ENCODE peak calls at places on chromosomes 16 and 17, in six cellular contexts. I is ovary, E is adrenal gland, Q is esophagus squamous epithelium, C is sigmoid colon, R is A549. V is an unnamed sample.

GRCh38 chr17:65345261-65346060 is 208.3 kb downstream of the RGS9 start:
- DNase-seq in I (no peak), E (no peak), Q (no peak), C (no peak), R (no peak), V (no peak)

GRCh38 chr16:10971560-10971961 is 27.2 kb downstream of the CLEC16A start:
- DNase-seq in I (peak; percentile 58), E (peak; percentile 74), Q (no peak), C (peak; percentile 76), R (peak; percentile 51), V (no peak)

GRCh38 chr17:36743130-36743529 is 141.7 kb downstream of the MRM1 start:
- DNase-seq in I (no peak), E (no peak), Q (no peak), C (no peak), R (no peak), V (no peak)

GRCh38 chr17:46036491-46036890 is 37.4 kb downstream of the STH start:
- DNase-seq in I (no peak), E (no peak), Q (no peak), C (no peak), R (no peak), V (no peak)

GRCh38 chr17:49545811-49546545 is 29.7 kb upstream of the NXPH3 start:
- DNase-seq in I (no peak), E (no peak), Q (no peak), C (no peak), R (no peak), V (no peak)

GRCh38 chr16:19119564-19119963 is 5.8 kb downstream of the ITPRIPL2 start:
- DNase-seq in I (no peak), E (no peak), Q (no peak), C (no peak), R (no peak), V (no peak)

GRCh38 chr16:81140930-81141780 is 45.0 kb upstream of the GCSH start:
- DNase-seq in I (no peak), E (no peak), Q (no peak), C (no peak), R (no peak), V (no peak)

GRCh38 chr16:48082516-48082915 is 73.3 kb downstream of the ABCC12 start:
- DNase-seq in I (no peak), E (no peak), Q (no peak), C (no peak), R (no peak), V (no peak)

GRCh38 chr17:55345132-55345531 is 76.5 kb downstream of the MMD start:
- DNase-seq in I (no peak), E (no peak), Q (no peak), C (no peak), R (no peak), V (no peak)

GRCh38 chr16:30166202-30166902 is 17.1 kb upstream of the CORO1A start:
- DNase-seq in I (no peak), E (no peak), Q (no peak), C (no peak), R (no peak), V (no peak)

GRCh38 chr17:65587602-65588193 is 26.2 kb upstream of the AXIN2 start:
- DNase-seq in I (no peak), E (no peak), Q (no peak), C (no peak), R (no peak), V (no peak)

GRCh38 chr17:4853195-4853762 is 20.1 kb downstream of the MINK1 start:
- DNase-seq in I (no peak), E (no peak), Q (no peak), C (no peak), R (no peak), V (no peak)

GRCh38 chr17:9924735-9925191 is 19.7 kb upstream of the RCVRN start:
- DNase-seq in I (no peak), E (peak; percentile 54), Q (no peak), C (no peak), R (peak; percentile 78), V (peak; percentile 60)

GRCh38 chr16:138049-138417 is 440 bp downstream of the NPRL3 start:
- DNase-seq in I (peak; percentile 66), E (no peak), Q (no peak), C (no peak), R (peak; percentile 47), V (no peak)

GRCh38 chr16:4098496-4098895 is 17.7 kb downstream of the ADCY9 start:
- DNase-seq in I (no peak), E (no peak), Q (no peak), C (no peak), R (no peak), V (no peak)

GRCh38 chr17:54945671-54946070 is 22.8 kb downstream of the COX11 start:
- DNase-seq in I (no peak), E (no peak), Q (no peak), C (no peak), R (no peak), V (no peak)

GRCh38 chr16:2769100-2769529 is 8.0 kb downstream of the ELOB start:
- DNase-seq in I (peak; percentile 20), E (no peak), Q (no peak), C (no peak), R (no peak), V (no peak)

GRCh38 chr16:87384162-87384999 is 805 bp upstream of the FBXO31 start:
- DNase-seq in I (peak; percentile 71), E (no peak), Q (no peak), C (peak; percentile 80), R (peak; percentile 42), V (peak; percentile 44)

GRCh38 chr17:66423436-66423922 is 121.1 kb downstream of the PRKCA start:
- DNase-seq in I (no peak), E (no peak), Q (no peak), C (no peak), R (no peak), V (no peak)

GRCh38 chr16:73020409-73020884 is 27.5 kb downstream of the ZFHX3 start:
- DNase-seq in I (no peak), E (peak; percentile 88), Q (no peak), C (peak; percentile 82), R (peak; percentile 84), V (peak; percentile 80)

GRCh38 chr16:22694887-22695382 is 119.0 kb upstream of the HS3ST2 start:
- DNase-seq in I (no peak), E (peak; percentile 68), Q (no peak), C (peak; percentile 84), R (no peak), V (no peak)

GRCh38 chr16:83907926-83908325 is 9.0 kb downstream of the MLYCD start:
- DNase-seq in I (no peak), E (no peak), Q (no peak), C (peak; percentile 56), R (no peak), V (no peak)

GRCh38 chr16:31192856-31193642 is 9.5 kb downstream of the PYCARD start:
- DNase-seq in I (no peak), E (no peak), Q (no peak), C (no peak), R (no peak), V (no peak)
- TF ChIP-seq POLR2A in I (no peak), E (no peak), Q (no peak), C (no peak), R (no peak), V (no peak)

GRCh38 chr17:78375401-78376079 is 2.9 kb upstream of the PGS1 start:
- DNase-seq in I (no peak), E (no peak), Q (no peak), C (peak; percentile 87), R (no peak), V (peak; percentile 77)

GRCh38 chr17:78376161-78376560 is 2.3 kb upstream of the PGS1 start:
- DNase-seq in I (no peak), E (no peak), Q (no peak), C (no peak), R (no peak), V (no peak)

GRCh38 chr17:78374189-78374588 is 4.3 kb upstream of the PGS1 start:
- DNase-seq in I (no peak), E (no peak), Q (no peak), C (no peak), R (no peak), V (no peak)

GRCh38 chr17:78372811-78373210 is 5.6 kb upstream of the PGS1 start:
- DNase-seq in I (no peak), E (no peak), Q (no peak), C (no peak), R (no peak), V (no peak)

DNA sequence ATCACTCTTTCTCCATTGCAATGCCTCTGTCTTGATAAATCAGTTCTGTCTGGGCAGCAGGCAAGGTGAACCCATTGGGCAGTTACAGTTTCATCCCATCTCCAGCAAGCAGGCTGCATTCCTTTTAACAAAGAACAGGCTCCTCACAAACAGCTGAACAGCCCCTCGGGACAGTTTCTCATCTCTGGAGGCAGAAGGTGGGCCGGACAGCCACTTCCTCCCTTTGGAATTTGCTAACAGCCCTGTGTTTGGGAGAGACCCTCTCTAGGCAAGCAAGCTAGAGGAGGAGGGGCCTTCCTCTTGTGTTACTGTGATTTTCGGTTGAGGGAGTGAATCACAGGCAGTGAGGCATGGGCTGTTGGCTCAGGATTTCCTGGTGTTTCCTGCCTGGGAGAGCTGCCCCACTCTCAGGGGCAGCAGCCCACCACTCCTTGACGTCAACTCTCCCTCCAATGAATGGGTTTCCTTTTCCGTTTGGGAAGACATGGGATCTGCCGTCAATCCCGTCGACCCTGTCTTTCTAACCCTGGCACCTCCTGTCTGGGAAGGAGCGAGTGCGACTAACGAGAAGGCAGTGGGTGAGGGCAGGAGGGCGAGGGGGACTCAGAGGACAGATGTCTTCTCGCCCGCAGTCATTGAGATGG is 3.7 kb upstream of the PGS1 start:
- DNase-seq in I (no peak), E (no peak), Q (no peak), C (no peak), R (no peak), V (no peak)
- TF ChIP-seq POLR2A in I (no peak), E (no peak), Q (no peak), C (no peak), R (no peak), V (peak; percentile 9)

DNA sequence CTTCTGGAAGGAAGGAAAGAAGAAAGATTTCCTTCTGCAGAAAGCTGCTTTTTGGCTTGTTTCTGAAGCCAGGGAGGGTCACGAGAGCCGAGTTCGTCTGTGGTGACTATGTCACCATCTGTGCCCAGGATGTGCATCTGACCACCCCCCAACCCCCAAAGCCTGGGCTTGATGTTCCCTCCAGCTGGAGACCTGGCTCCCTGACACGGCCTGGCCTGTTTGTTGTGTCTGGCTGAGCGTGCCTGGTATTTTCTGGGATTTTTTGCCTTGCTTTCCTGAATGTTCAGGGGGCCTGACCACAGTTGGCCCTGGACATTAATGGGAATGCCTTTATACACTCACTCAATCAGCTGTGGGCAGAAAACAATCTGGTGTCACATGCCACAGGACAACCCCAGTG is 38.9 kb downstream of the LGALS9 start:
- DNase-seq in I (no peak), E (no peak), Q (no peak), C (no peak), R (no peak), V (no peak)
- TF ChIP-seq POLR2A in I (no peak), E (no peak), Q (no peak), C (no peak), R (no peak), V (no peak)

DNA sequence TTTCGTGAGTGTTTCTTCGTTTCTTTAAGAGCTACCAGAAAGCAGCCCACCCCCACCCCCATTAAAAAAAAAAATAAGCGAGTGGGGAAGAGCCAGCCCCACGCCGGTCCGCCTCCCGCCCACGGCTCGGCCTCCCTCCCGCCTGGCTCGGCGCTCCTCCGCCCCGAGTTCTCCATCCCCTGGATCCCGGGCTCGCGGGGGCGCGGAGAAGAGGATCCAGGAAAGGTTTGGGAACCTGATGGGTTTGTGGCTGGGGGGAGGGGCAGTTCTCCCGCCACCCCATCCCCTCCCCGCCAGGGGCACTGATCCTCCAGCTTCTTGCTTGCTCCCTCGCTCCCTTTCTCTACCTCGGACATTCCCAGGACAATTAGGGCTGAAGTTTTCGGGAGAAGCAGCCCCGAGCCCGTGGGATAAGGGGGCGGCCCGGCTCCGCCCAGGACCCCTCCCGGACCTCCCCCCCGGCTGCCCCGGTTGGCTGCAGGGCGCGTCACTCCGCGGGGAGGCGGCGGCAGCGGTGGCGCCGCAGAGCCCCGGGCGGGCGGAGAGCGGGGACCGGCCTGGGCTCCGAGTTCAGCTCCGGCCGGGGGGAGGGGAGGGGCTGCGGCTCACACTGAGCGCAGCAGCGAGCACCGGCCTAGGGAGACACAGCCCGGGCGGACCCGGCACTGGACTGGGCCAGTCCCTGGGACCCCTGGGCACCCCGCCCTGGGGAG is 1.0 kb upstream of the SALL1 start:
- DNase-seq in I (peak; percentile 82), E (no peak), Q (no peak), C (no peak), R (no peak), V (peak; percentile 58)
- TF ChIP-seq POLR2A in I (no peak), E (no peak), Q (no peak), C (no peak), R (no peak), V (peak; percentile 38)